ENCODE peak calls at places on chromosome 11, in ten cellular contexts. One of them, this sample, is unnamed.

GRCh38 chr11:107252429-107253161 is 205.0 kb downstream of the CWF19L2 start:
- DNase-seq in GDM1: no peak
- DNase-seq in HT1080: no peak
- DNase-seq in mesendoderm: no peak
- DNase-seq in activated naive CD8-positive, alpha-beta T cell treated with anti-CD3 and anti-CD28 coated beads, Interleukin-2, amount 50 U/mL, for 24 hours: no peak
- DNase-seq in NCI-H1092: no peak
- DNase-seq in activated CD4-positive, alpha-beta T cell treated with anti-CD3 and anti-CD28 coated beads, Interleukin-2, amount 50 U/mL, for 48 hours: no peak
- DNase-seq in substantia nigra: no peak
- DNase-seq in WERI-Rb-1: no peak
- DNase-seq in left kidney: no peak
- DNase-seq in this sample: no peak

GRCh38 chr11:12079726-12080556 is 30.4 kb upstream of the MICAL2 start:
- DNase-seq in GDM1: no peak
- DNase-seq in HT1080: peak; percentile 99
- DNase-seq in mesendoderm: peak; percentile 81
- DNase-seq in activated naive CD8-positive, alpha-beta T cell treated with anti-CD3 and anti-CD28 coated beads, Interleukin-2, amount 50 U/mL, for 24 hours: no peak
- DNase-seq in NCI-H1092: no peak
- DNase-seq in activated CD4-positive, alpha-beta T cell treated with anti-CD3 and anti-CD28 coated beads, Interleukin-2, amount 50 U/mL, for 48 hours: no peak
- DNase-seq in substantia nigra: no peak
- DNase-seq in WERI-Rb-1: no peak
- DNase-seq in left kidney: no peak
- DNase-seq in this sample: no peak

GRCh38 chr11:123773959-123774358 is 19.6 kb upstream of the OR6X1 start:
- DNase-seq in GDM1: no peak
- DNase-seq in HT1080: no peak
- DNase-seq in mesendoderm: no peak
- DNase-seq in activated naive CD8-positive, alpha-beta T cell treated with anti-CD3 and anti-CD28 coated beads, Interleukin-2, amount 50 U/mL, for 24 hours: no peak
- DNase-seq in NCI-H1092: no peak
- DNase-seq in activated CD4-positive, alpha-beta T cell treated with anti-CD3 and anti-CD28 coated beads, Interleukin-2, amount 50 U/mL, for 48 hours: no peak
- DNase-seq in substantia nigra: no peak
- DNase-seq in WERI-Rb-1: no peak
- DNase-seq in left kidney: no peak
- DNase-seq in this sample: no peak

GRCh38 chr11:69775163-69775755 is at the start of gene FGF4:
- DNase-seq in GDM1: no peak
- DNase-seq in HT1080: no peak
- DNase-seq in mesendoderm: peak; percentile 35
- DNase-seq in activated naive CD8-positive, alpha-beta T cell treated with anti-CD3 and anti-CD28 coated beads, Interleukin-2, amount 50 U/mL, for 24 hours: no peak
- DNase-seq in NCI-H1092: no peak
- DNase-seq in activated CD4-positive, alpha-beta T cell treated with anti-CD3 and anti-CD28 coated beads, Interleukin-2, amount 50 U/mL, for 48 hours: no peak
- DNase-seq in substantia nigra: no peak
- DNase-seq in WERI-Rb-1: peak; percentile 22
- DNase-seq in left kidney: peak; percentile 50
- DNase-seq in this sample: no peak

GRCh38 chr11:76617553-76618265 is 52.8 kb downstream of the LRRC32 start:
- DNase-seq in GDM1: no peak
- DNase-seq in HT1080: no peak
- DNase-seq in mesendoderm: no peak
- DNase-seq in activated naive CD8-positive, alpha-beta T cell treated with anti-CD3 and anti-CD28 coated beads, Interleukin-2, amount 50 U/mL, for 24 hours: no peak
- DNase-seq in NCI-H1092: no peak
- DNase-seq in activated CD4-positive, alpha-beta T cell treated with anti-CD3 and anti-CD28 coated beads, Interleukin-2, amount 50 U/mL, for 48 hours: no peak
- DNase-seq in substantia nigra: no peak
- DNase-seq in WERI-Rb-1: no peak
- DNase-seq in left kidney: peak; percentile 21
- DNase-seq in this sample: no peak

GRCh38 chr11:13000116-13000515 is 9.0 kb upstream of the RASSF10 start:
- DNase-seq in GDM1: no peak
- DNase-seq in HT1080: no peak
- DNase-seq in mesendoderm: no peak
- DNase-seq in activated naive CD8-positive, alpha-beta T cell treated with anti-CD3 and anti-CD28 coated beads, Interleukin-2, amount 50 U/mL, for 24 hours: no peak
- DNase-seq in NCI-H1092: no peak
- DNase-seq in activated CD4-positive, alpha-beta T cell treated with anti-CD3 and anti-CD28 coated beads, Interleukin-2, amount 50 U/mL, for 48 hours: no peak
- DNase-seq in substantia nigra: no peak
- DNase-seq in WERI-Rb-1: no peak
- DNase-seq in left kidney: no peak
- DNase-seq in this sample: no peak

GRCh38 chr11:67613960-67614715 is 7.4 kb downstream of the NDUFV1 start:
- DNase-seq in GDM1: peak; percentile 74
- DNase-seq in HT1080: no peak
- DNase-seq in mesendoderm: peak; percentile 70
- DNase-seq in activated naive CD8-positive, alpha-beta T cell treated with anti-CD3 and anti-CD28 coated beads, Interleukin-2, amount 50 U/mL, for 24 hours: peak; percentile 84
- DNase-seq in NCI-H1092: peak; percentile 18
- DNase-seq in activated CD4-positive, alpha-beta T cell treated with anti-CD3 and anti-CD28 coated beads, Interleukin-2, amount 50 U/mL, for 48 hours: peak; percentile 78
- DNase-seq in substantia nigra: no peak
- DNase-seq in WERI-Rb-1: peak; percentile 77
- DNase-seq in left kidney: peak; percentile 82
- DNase-seq in this sample: peak; percentile 77

GRCh38 chr11:61967177-61967923 is at the start of gene FTH1:
- DNase-seq in GDM1: peak; percentile 93
- DNase-seq in HT1080: peak; percentile 81
- DNase-seq in mesendoderm: peak; percentile 93
- DNase-seq in activated naive CD8-positive, alpha-beta T cell treated with anti-CD3 and anti-CD28 coated beads, Interleukin-2, amount 50 U/mL, for 24 hours: peak; percentile 90
- DNase-seq in NCI-H1092: peak; percentile 89
- DNase-seq in activated CD4-positive, alpha-beta T cell treated with anti-CD3 and anti-CD28 coated beads, Interleukin-2, amount 50 U/mL, for 48 hours: peak; percentile 82
- DNase-seq in substantia nigra: peak; percentile 72
- DNase-seq in WERI-Rb-1: peak; percentile 88
- DNase-seq in left kidney: peak; percentile 97
- DNase-seq in this sample: peak; percentile 95

GRCh38 chr11:1275021-1275420 is 34.4 kb downstream of the TOLLIP start:
- DNase-seq in GDM1: no peak
- DNase-seq in HT1080: no peak
- DNase-seq in mesendoderm: no peak
- DNase-seq in activated naive CD8-positive, alpha-beta T cell treated with anti-CD3 and anti-CD28 coated beads, Interleukin-2, amount 50 U/mL, for 24 hours: no peak
- DNase-seq in NCI-H1092: no peak
- DNase-seq in activated CD4-positive, alpha-beta T cell treated with anti-CD3 and anti-CD28 coated beads, Interleukin-2, amount 50 U/mL, for 48 hours: no peak
- DNase-seq in substantia nigra: no peak
- DNase-seq in WERI-Rb-1: no peak
- DNase-seq in left kidney: no peak
- DNase-seq in this sample: no peak

GRCh38 chr11:11157201-11157600 is 195.8 kb downstream of the CSNK2A3 start:
- DNase-seq in GDM1: no peak
- DNase-seq in HT1080: peak; percentile 30
- DNase-seq in mesendoderm: peak; percentile 73
- DNase-seq in activated naive CD8-positive, alpha-beta T cell treated with anti-CD3 and anti-CD28 coated beads, Interleukin-2, amount 50 U/mL, for 24 hours: peak; percentile 32
- DNase-seq in NCI-H1092: no peak
- DNase-seq in activated CD4-positive, alpha-beta T cell treated with anti-CD3 and anti-CD28 coated beads, Interleukin-2, amount 50 U/mL, for 48 hours: peak; percentile 36
- DNase-seq in substantia nigra: no peak
- DNase-seq in WERI-Rb-1: peak; percentile 43
- DNase-seq in left kidney: peak; percentile 54
- DNase-seq in this sample: peak; percentile 55

GRCh38 chr11:19349340-19350025 is 108.7 kb upstream of the E2F8 start:
- DNase-seq in GDM1: no peak
- DNase-seq in HT1080: peak; percentile 51
- DNase-seq in mesendoderm: no peak
- DNase-seq in activated naive CD8-positive, alpha-beta T cell treated with anti-CD3 and anti-CD28 coated beads, Interleukin-2, amount 50 U/mL, for 24 hours: no peak
- DNase-seq in NCI-H1092: no peak
- DNase-seq in activated CD4-positive, alpha-beta T cell treated with anti-CD3 and anti-CD28 coated beads, Interleukin-2, amount 50 U/mL, for 48 hours: no peak
- DNase-seq in substantia nigra: no peak
- DNase-seq in WERI-Rb-1: no peak
- DNase-seq in left kidney: no peak
- DNase-seq in this sample: no peak

GRCh38 chr11:109421981-109422590 is at the start of gene C11orf87:
- DNase-seq in GDM1: no peak
- DNase-seq in HT1080: no peak
- DNase-seq in mesendoderm: peak; percentile 80
- DNase-seq in activated naive CD8-positive, alpha-beta T cell treated with anti-CD3 and anti-CD28 coated beads, Interleukin-2, amount 50 U/mL, for 24 hours: no peak
- DNase-seq in NCI-H1092: peak; percentile 53
- DNase-seq in activated CD4-positive, alpha-beta T cell treated with anti-CD3 and anti-CD28 coated beads, Interleukin-2, amount 50 U/mL, for 48 hours: no peak
- DNase-seq in substantia nigra: no peak
- DNase-seq in WERI-Rb-1: peak; percentile 37
- DNase-seq in left kidney: peak; percentile 63
- DNase-seq in this sample: peak; percentile 52

GRCh38 chr11:121448431-121448941 is 3.6 kb upstream of the SORL1 start:
- DNase-seq in GDM1: no peak
- DNase-seq in HT1080: no peak
- DNase-seq in mesendoderm: no peak
- DNase-seq in activated naive CD8-positive, alpha-beta T cell treated with anti-CD3 and anti-CD28 coated beads, Interleukin-2, amount 50 U/mL, for 24 hours: no peak
- DNase-seq in NCI-H1092: no peak
- DNase-seq in activated CD4-positive, alpha-beta T cell treated with anti-CD3 and anti-CD28 coated beads, Interleukin-2, amount 50 U/mL, for 48 hours: no peak
- DNase-seq in substantia nigra: no peak
- DNase-seq in WERI-Rb-1: no peak
- DNase-seq in left kidney: no peak
- DNase-seq in this sample: no peak

GRCh38 chr11:44868455-44869421 is 81.9 kb downstream of the TP53I11 start:
- DNase-seq in GDM1: no peak
- DNase-seq in HT1080: no peak
- DNase-seq in mesendoderm: no peak
- DNase-seq in activated naive CD8-positive, alpha-beta T cell treated with anti-CD3 and anti-CD28 coated beads, Interleukin-2, amount 50 U/mL, for 24 hours: no peak
- DNase-seq in NCI-H1092: peak; percentile 64
- DNase-seq in activated CD4-positive, alpha-beta T cell treated with anti-CD3 and anti-CD28 coated beads, Interleukin-2, amount 50 U/mL, for 48 hours: no peak
- DNase-seq in substantia nigra: no peak
- DNase-seq in WERI-Rb-1: no peak
- DNase-seq in left kidney: no peak
- DNase-seq in this sample: no peak

GRCh38 chr11:35969089-35970046 is 25.5 kb downstream of the LDLRAD3 start:
- DNase-seq in GDM1: no peak
- DNase-seq in HT1080: no peak
- DNase-seq in mesendoderm: no peak
- DNase-seq in activated naive CD8-positive, alpha-beta T cell treated with anti-CD3 and anti-CD28 coated beads, Interleukin-2, amount 50 U/mL, for 24 hours: no peak
- DNase-seq in NCI-H1092: no peak
- DNase-seq in activated CD4-positive, alpha-beta T cell treated with anti-CD3 and anti-CD28 coated beads, Interleukin-2, amount 50 U/mL, for 48 hours: no peak
- DNase-seq in substantia nigra: no peak
- DNase-seq in WERI-Rb-1: peak; percentile 49
- DNase-seq in left kidney: no peak
- DNase-seq in this sample: no peak

GRCh38 chr11:129817282-129818051 is 1.8 kb downstream of the TMEM45B start:
- DNase-seq in GDM1: no peak
- DNase-seq in HT1080: no peak
- DNase-seq in mesendoderm: no peak
- DNase-seq in activated naive CD8-positive, alpha-beta T cell treated with anti-CD3 and anti-CD28 coated beads, Interleukin-2, amount 50 U/mL, for 24 hours: no peak
- DNase-seq in NCI-H1092: no peak
- DNase-seq in activated CD4-positive, alpha-beta T cell treated with anti-CD3 and anti-CD28 coated beads, Interleukin-2, amount 50 U/mL, for 48 hours: no peak
- DNase-seq in substantia nigra: no peak
- DNase-seq in WERI-Rb-1: no peak
- DNase-seq in left kidney: no peak
- DNase-seq in this sample: no peak

GRCh38 chr11:94958118-94958517 is 15.2 kb downstream of the CWC15 start:
- DNase-seq in GDM1: no peak
- DNase-seq in HT1080: peak; percentile 20
- DNase-seq in mesendoderm: no peak
- DNase-seq in activated naive CD8-positive, alpha-beta T cell treated with anti-CD3 and anti-CD28 coated beads, Interleukin-2, amount 50 U/mL, for 24 hours: no peak
- DNase-seq in NCI-H1092: no peak
- DNase-seq in activated CD4-positive, alpha-beta T cell treated with anti-CD3 and anti-CD28 coated beads, Interleukin-2, amount 50 U/mL, for 48 hours: no peak
- DNase-seq in substantia nigra: no peak
- DNase-seq in WERI-Rb-1: no peak
- DNase-seq in left kidney: no peak
- DNase-seq in this sample: no peak

GRCh38 chr11:114317738-114318137 is 21.5 kb downstream of the NNMT start:
- DNase-seq in GDM1: no peak
- DNase-seq in HT1080: peak; percentile 45
- DNase-seq in mesendoderm: peak; percentile 81
- DNase-seq in activated naive CD8-positive, alpha-beta T cell treated with anti-CD3 and anti-CD28 coated beads, Interleukin-2, amount 50 U/mL, for 24 hours: no peak
- DNase-seq in NCI-H1092: peak; percentile 50
- DNase-seq in activated CD4-positive, alpha-beta T cell treated with anti-CD3 and anti-CD28 coated beads, Interleukin-2, amount 50 U/mL, for 48 hours: no peak
- DNase-seq in substantia nigra: no peak
- DNase-seq in WERI-Rb-1: peak; percentile 24
- DNase-seq in left kidney: peak; percentile 70
- DNase-seq in this sample: peak; percentile 56

GRCh38 chr11:119120639-119121007 is 757 bp upstream of the HINFP start:
- DNase-seq in GDM1: no peak
- DNase-seq in HT1080: peak; percentile 39
- DNase-seq in mesendoderm: no peak
- DNase-seq in activated naive CD8-positive, alpha-beta T cell treated with anti-CD3 and anti-CD28 coated beads, Interleukin-2, amount 50 U/mL, for 24 hours: no peak
- DNase-seq in NCI-H1092: peak; percentile 78
- DNase-seq in activated CD4-positive, alpha-beta T cell treated with anti-CD3 and anti-CD28 coated beads, Interleukin-2, amount 50 U/mL, for 48 hours: no peak
- DNase-seq in substantia nigra: no peak
- DNase-seq in WERI-Rb-1: peak; percentile 52
- DNase-seq in left kidney: peak; percentile 94
- DNase-seq in this sample: no peak

This sample was measured in endothelial cell.